ENCODE peak calls at places on chromosomes 7 and 10, in eight cellular contexts. G is NCI-H524; S is HepG2; V is kidney; D is GOT3; R is stimulated activated naive B cell treated with anti-CD40 and anti-IgM and Interleukin-4, amounts not matched to agents 10 μg/mL and 1 μg/mL and 100 μg/mL, for 72 hours; F is astrocyte; H is EH. K is an unnamed sample.

GRCh38 chr7:72805526-72806494 is 22.2 kb downstream of the TYW1B start:
- DNase-seq in G (no peak), S (peak), V (no peak), D (no peak), R (no peak), F (peak), H (peak), K (no peak)

GRCh38 chr7:111175908-111176307 is 85.0 kb downstream of the LRRN3 start:
- DNase-seq in G (no peak), S (no peak), V (no peak), D (no peak), R (no peak), F (no peak), H (no peak), K (no peak)

GRCh38 chr10:91495402-91495801 is 85.3 kb downstream of the HECTD2 start:
- DNase-seq in G (no peak), S (no peak), V (no peak), D (no peak), R (no peak), F (no peak), H (peak), K (no peak)

GRCh38 chr7:98284335-98285036 is 3.0 kb downstream of the BRI3 start:
- DNase-seq in G (no peak), S (peak), V (peak), D (peak), R (no peak), F (peak), H (peak), K (peak)

GRCh38 chr10:125768217-125768616 is 7.4 kb downstream of the MMP21 start:
- DNase-seq in G (no peak), S (no peak), V (no peak), D (no peak), R (no peak), F (no peak), H (peak), K (no peak)

GRCh38 chr10:79046991-79047874 is 21.5 kb upstream of the ZMIZ1 start:
- DNase-seq in G (no peak), S (no peak), V (peak), D (no peak), R (no peak), F (no peak), H (no peak), K (peak)

GRCh38 chr7:107167483-107168232 is 1.1 kb upstream of the HBP1 start:
- DNase-seq in G (peak), S (peak), V (no peak), D (no peak), R (no peak), F (peak), H (peak), K (no peak)

GRCh38 chr7:96303686-96304443 is 18.0 kb downstream of the SLC25A13 start:
- DNase-seq in G (no peak), S (no peak), V (no peak), D (no peak), R (no peak), F (peak), H (peak), K (no peak)

GRCh38 chr7:1537631-1538412 is 7.3 kb downstream of the MAFK start:
- DNase-seq in G (peak), S (no peak), V (peak), D (peak), R (no peak), F (peak), H (peak), K (no peak)

GRCh38 chr10:47340613-47341170 is 7.5 kb upstream of the RBP3 start:
- DNase-seq in G (no peak), S (peak), V (peak), D (no peak), R (peak), F (no peak), H (peak), K (peak)

GRCh38 chr10:88409236-88409635 is 173.9 kb downstream of the RNLS start:
- DNase-seq in G (no peak), S (no peak), V (no peak), D (no peak), R (no peak), F (peak), H (no peak), K (no peak)

GRCh38 chr10:90924552-90924951 is 3.7 kb upstream of the ANKRD1 start:
- DNase-seq in G (no peak), S (no peak), V (no peak), D (no peak), R (no peak), F (no peak), H (no peak), K (no peak)

GRCh38 chr10:70270952-70271351 is 12.9 kb downstream of the NPFFR1 start:
- DNase-seq in G (no peak), S (no peak), V (no peak), D (no peak), R (no peak), F (no peak), H (no peak), K (no peak)

GRCh38 chr10:317219-317868 is 182.1 kb downstream of the ZMYND11 start:
- DNase-seq in G (no peak), S (no peak), V (peak), D (no peak), R (peak), F (peak), H (no peak), K (no peak)

GRCh38 chr7:157979631-157980340 is 607.8 kb downstream of the PTPRN2 start:
- DNase-seq in G (no peak), S (no peak), V (peak), D (no peak), R (no peak), F (no peak), H (no peak), K (peak)

GRCh38 chr7:139842414-139843210 is 13.5 kb downstream of the TBXAS1 start:
- DNase-seq in G (no peak), S (no peak), V (no peak), D (no peak), R (no peak), F (no peak), H (no peak), K (no peak)

GRCh38 chr7:44533301-44534055 is 7.7 kb downstream of the NPC1L1 start:
- DNase-seq in G (no peak), S (no peak), V (no peak), D (no peak), R (no peak), F (no peak), H (peak), K (no peak)

GRCh38 chr7:96734343-96734742 is 24.7 kb upstream of the SEM1 start:
- DNase-seq in G (no peak), S (no peak), V (no peak), D (no peak), R (no peak), F (no peak), H (no peak), K (no peak)

K was measured in chondrocyte.